ENCODE peak calls at places on chromosomes 6 and 20, in five cellular contexts. K, Y, F, H and W are unnamed samples.

GRCh38 chr6:109183109-109183508 is 87.8 kb downstream of the CEP57L1 start:
- DNase-seq in Y (peak; percentile 32), H (peak; percentile 24), F (no peak), K (no peak), W (no peak)

GRCh38 chr6:64505312-64505711 is 869.7 kb downstream of the PHF3 start:
- DNase-seq in F (no peak), K (peak; percentile 15), Y (peak; percentile 80), H (peak; percentile 22), W (peak; percentile 30)

GRCh38 chr20:55097621-55098020 is 622.2 kb downstream of the DOK5 start:
- DNase-seq in F (peak; percentile 54), H (no peak), Y (no peak), K (no peak), W (no peak)

GRCh38 chr6:74177496-74177895 is 481.5 kb downstream of the CD109 start:
- DNase-seq in K (no peak), H (no peak), Y (no peak), F (no peak), W (no peak)

GRCh38 chr6:66362888-66363287 is 655.9 kb upstream of the EYS start:
- DNase-seq in H (no peak), F (no peak), Y (no peak), K (no peak), W (no peak)

GRCh38 chr6:105992315-105992961 is 93.7 kb upstream of the PRDM1 start:
- DNase-seq in K (peak; percentile 94), Y (peak; percentile 88), H (peak; percentile 72), F (peak; percentile 93), W (peak; percentile 87)

GRCh38 chr6:138563650-138564049 is 64.4 kb upstream of the NHSL1 start:
- DNase-seq in F (no peak), K (peak; percentile 32), H (peak; percentile 37), Y (no peak), W (no peak)

GRCh38 chr6:135936606-135937005 is 85.1 kb downstream of the PDE7B start:
- DNase-seq in K (peak; percentile 25), F (no peak), Y (no peak), H (peak; percentile 96), W (no peak)

DNA sequence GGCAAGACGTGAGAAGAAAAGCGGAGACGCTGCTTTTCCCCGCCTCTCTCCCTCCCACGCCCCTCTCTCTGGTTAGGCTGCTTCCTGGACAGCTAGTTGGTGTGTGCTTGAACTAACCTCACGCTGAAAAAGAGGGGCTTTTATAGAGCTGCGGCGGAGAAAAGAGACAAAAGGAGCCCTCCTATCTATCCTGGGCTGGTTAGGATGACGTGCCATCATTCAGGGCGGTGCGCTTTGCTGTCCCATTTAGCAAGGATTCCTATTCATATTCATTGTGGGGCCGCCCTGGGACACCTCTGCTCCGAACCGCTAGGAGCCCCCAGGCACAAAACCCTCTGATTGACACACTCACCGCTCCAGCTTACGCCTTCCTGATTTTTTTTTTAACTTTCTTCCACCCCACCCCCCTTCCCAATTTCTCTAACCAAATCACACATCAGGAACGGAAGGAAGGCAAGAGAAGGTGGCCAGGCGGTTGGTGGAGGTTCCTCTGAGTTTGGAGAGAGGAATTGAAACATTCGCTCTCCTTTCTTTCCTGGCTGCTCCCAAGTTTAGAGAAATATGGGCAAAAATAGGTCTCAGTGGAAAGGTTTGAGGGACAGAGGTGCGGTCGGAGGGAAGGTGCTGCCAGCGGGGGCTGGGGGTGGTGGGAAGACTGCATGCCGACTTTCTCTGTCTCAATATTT is at the start of gene OLIG3:
- DNase-seq in K (no peak), F (no peak), Y (peak; percentile 89), H (no peak), W (no peak)
- TF ChIP-seq EZH2 in K (peak; percentile 93), F (no peak), Y (no peak), H (no peak), W (peak; percentile 90)

DNA sequence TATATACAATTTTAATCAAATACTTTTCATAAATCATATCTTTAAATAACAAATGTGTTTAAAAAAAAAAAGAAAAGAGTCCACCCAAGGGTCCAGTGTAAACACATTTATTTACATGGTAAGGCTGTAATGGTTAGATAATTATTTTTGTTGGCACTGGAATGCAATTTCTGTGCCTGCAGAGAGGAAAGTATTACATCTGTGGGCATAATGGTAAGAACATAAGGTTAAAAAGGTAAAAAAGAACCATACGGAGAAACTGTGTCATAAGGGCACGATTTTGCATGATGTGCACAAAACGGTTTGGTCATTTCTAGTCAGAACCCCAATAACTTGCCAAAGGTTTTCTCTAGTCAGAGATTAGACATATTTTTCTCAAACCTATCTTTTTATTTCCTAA is 54.3 kb downstream of the RWDD2A start:
- DNase-seq in Y (no peak), H (no peak), F (no peak), K (no peak), W (no peak)
- TF ChIP-seq EZH2 in Y (no peak), H (no peak), F (no peak), K (no peak), W (no peak)

DNA sequence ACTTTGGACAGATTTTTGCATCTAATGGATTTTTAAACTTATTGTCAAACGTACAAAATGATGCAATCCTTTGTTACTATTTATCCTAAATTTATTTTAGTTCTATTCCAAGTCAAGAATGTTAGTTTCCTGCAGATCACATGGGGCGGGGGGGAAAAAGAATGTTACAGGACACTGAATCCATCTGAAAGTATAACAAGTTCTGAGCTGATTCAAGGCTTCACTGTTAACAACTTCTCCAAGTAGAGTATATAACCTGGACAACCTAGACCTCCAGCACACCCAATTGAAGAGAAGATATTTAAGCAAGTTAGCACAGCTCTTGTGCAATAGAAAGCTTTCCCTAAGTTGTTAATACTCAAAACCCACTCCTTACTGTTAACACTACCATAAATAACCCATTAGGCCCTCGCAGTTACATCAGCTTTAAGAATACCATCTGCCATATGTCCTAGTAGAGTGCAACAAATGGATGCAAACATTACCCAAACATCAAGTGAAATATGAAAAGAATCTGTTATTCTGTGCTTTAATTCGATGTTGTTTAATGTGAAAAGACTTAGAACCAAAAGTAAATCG is 1.3 kb downstream of the SEC63 start:
- DNase-seq in Y (no peak), K (peak; percentile 44), F (no peak), H (no peak), W (peak; percentile 48)
- TF ChIP-seq EZH2 in Y (no peak), K (no peak), F (no peak), H (no peak), W (no peak)

GRCh38 chr6:129759851-129760595 is 50.0 kb upstream of the ARHGAP18 start:
- DNase-seq in H (no peak), Y (no peak), F (no peak), K (no peak), W (no peak)
- TF ChIP-seq EZH2 in H (no peak), Y (no peak), F (no peak), K (no peak), W (no peak)

GRCh38 chr20:58889334-58890072 is 37.0 kb downstream of the GNAS start:
- DNase-seq in Y (no peak), F (no peak), H (no peak), K (peak; percentile 37), W (no peak)
- TF ChIP-seq EZH2 in Y (no peak), F (no peak), H (no peak), K (no peak), W (no peak)

DNA sequence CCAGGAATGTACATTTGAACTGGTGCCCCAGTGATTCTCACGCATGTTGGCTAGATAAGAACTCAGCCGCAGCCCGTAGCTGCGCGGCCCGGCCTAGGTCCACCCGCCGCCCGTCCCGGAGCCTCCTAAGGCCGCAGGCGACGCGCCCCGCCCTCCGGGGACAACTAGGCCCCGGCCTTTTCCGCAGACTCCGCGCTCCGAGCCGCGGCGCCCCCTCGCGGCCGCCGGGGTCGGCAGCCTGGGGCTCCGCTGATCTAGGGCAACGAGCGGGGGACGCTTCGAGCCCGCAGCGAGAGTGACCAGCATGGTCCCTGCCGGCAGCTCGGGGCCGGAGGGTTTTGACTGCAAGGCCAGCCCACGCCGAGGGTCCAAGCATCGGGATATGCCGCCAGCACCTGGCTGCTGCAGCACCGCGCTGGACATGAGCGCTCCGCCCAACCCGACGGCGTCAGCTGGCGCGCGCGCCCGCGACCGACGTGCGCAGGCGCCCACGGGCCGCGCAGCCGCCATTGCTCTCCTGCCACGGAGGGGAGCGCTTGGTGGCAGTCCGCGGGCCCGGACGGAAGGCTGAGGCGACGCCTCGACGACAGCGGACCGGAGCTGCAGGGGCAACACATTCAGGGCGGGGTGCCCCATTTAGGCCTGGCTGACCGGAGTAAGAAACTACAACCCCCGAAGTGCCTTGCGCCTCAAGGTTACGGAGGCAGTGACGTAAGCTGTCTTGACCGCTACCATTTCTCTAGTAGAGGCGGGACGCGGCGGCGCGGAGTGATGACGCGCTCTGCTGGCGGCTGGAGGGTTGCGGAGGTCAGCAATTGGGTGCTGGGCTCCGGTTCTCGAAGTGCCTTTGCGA is at the start of gene AP5S1:
- DNase-seq in K (peak; percentile 98), F (peak; percentile 97), Y (peak; percentile 99), H (peak; percentile 98), W (peak; percentile 95)
- TF ChIP-seq EZH2 in K (no peak), F (no peak), Y (no peak), H (no peak), W (no peak)

DNA sequence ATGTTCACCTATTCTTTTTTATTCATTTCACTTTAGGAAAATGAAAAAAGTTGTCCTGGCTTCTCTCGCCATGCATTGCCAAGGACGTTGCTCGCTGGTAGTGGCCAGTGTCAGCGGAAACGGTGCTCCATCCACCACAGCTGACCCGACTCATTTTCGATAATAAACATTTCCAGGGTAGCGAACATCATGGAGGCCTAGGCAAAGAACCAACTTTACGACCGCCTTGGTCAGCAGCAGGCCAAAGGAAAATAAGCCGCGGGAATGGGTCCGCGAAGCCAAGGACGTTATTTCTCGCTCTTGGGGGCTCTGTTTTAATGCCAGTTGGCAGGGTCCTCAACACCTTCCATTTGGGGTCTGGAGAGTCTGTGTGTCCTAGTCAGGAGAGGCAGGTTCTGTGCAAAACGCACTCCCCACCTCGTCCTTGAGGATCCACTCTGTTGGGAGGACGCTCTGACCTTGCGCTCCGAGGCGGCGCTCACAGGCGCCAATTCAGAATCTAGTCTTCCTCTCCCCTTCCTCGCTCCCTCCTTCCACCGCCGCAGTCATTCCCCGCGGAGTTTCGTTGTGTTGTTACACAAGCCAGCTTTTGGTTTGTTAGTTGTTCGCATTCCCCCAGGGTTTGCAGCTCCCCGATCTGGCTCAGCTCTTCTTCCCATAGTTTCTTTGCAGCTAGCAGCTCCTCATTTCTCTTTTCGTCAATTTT is 4.1 kb upstream of the PAX1 start:
- DNase-seq in H (no peak), Y (peak; percentile 85), F (no peak), K (no peak), W (no peak)
- TF ChIP-seq EZH2 in H (no peak), Y (peak; percentile 86), F (no peak), K (peak; percentile 70), W (no peak)